ENCODE peak calls at places on chromosomes 11 and 22, in five cellular contexts. A is breast epithelium; W is naive thymus-derived CD4-positive, alpha-beta T cell; C is prostate gland; B is fibroblast of pulmonary artery. H is an unnamed sample.

GRCh38 chr11:35076201-35077100 is 62.5 kb upstream of the CD44 start:
- DNase-seq in W (no peak), C (no peak), B (no peak), A (no peak), H (no peak)

GRCh38 chr22:24181088-24181995 is at the start of gene SUSD2:
- DNase-seq in W (no peak), A (no peak), C (no peak), B (no peak), H (no peak)

GRCh38 chr11:8584096-8584495 is 9.9 kb downstream of the STK33 start:
- DNase-seq in C (no peak), W (no peak), B (no peak), A (no peak), H (no peak)

GRCh38 chr11:93655581-93656255 is 5.8 kb upstream of the CEP295 start:
- DNase-seq in B (no peak), W (no peak), A (no peak), C (peak), H (peak)

GRCh38 chr11:89161949-89162348 is 15.7 kb upstream of the TYR start:
- DNase-seq in B (no peak), W (no peak), A (no peak), C (no peak), H (no peak)

GRCh38 chr11:66905631-66906030 is 48.8 kb downstream of the LRFN4 start:
- DNase-seq in C (no peak), B (no peak), A (no peak), W (no peak), H (no peak)

GRCh38 chr11:19447150-19447566 is 206.4 kb upstream of the E2F8 start:
- DNase-seq in A (no peak), C (no peak), W (no peak), B (peak), H (peak)

GRCh38 chr22:42269407-42270177 is 861 bp downstream of the TCF20 start:
- DNase-seq in C (peak), W (peak), B (peak), A (peak), H (peak)

GRCh38 chr11:119614227-119615002 is 114.6 kb downstream of the NECTIN1 start:
- DNase-seq in C (no peak), W (no peak), A (no peak), B (no peak), H (no peak)

GRCh38 chr11:7220636-7221035 is 31.1 kb upstream of the SYT9 start:
- DNase-seq in C (no peak), A (no peak), B (no peak), W (no peak), H (no peak)

DNA sequence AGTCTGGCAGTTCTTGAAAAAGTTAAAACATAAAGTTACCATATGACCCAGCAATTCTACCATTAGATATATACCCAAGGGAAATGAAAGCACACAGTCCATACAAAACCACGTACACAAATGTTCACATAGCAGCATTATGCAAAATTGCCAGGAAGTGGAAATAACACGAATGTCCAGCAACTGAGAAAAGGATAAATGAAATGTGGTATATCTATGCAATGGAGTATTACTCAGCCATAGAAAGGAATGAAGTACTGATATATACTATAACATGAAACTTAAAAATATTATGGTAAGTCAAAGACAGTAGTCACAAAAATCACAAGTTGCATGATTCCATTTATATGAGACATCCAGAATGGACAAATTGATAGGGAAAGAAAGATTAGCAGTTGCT is 57.9 kb downstream of the C2CD3 start:
- DNase-seq in A (no peak), B (no peak), C (no peak), W (no peak), H (no peak)
- H3K4me3 ChIP-seq in A (no peak), B (no peak), C (no peak), W (no peak), H (no peak)

GRCh38 chr11:1852271-1852877 is 510 bp upstream of the LSP1 start:
- DNase-seq in C (no peak), A (no peak), W (no peak), B (no peak), H (no peak)
- H3K4me3 ChIP-seq in C (no peak), A (no peak), W (peak), B (no peak), H (peak)

GRCh38 chr11:75558939-75559843 is 2.9 kb upstream of the SERPINH1 start:
- DNase-seq in C (no peak), B (peak), A (no peak), W (no peak), H (no peak)
- H3K4me3 ChIP-seq in C (no peak), B (peak), A (no peak), W (no peak), H (no peak)

GRCh38 chr11:113615098-113615497 is 91.0 kb downstream of the TMPRSS5 start:
- DNase-seq in B (no peak), W (no peak), C (no peak), A (no peak), H (no peak)
- H3K4me3 ChIP-seq in B (no peak), W (no peak), C (no peak), A (no peak), H (no peak)

GRCh38 chr11:30568933-30569332 is 17.2 kb downstream of the MPPED2 start:
- DNase-seq in C (no peak), A (no peak), B (no peak), W (no peak), H (no peak)

GRCh38 chr11:30567148-30567547 is 19.0 kb downstream of the MPPED2 start:
- DNase-seq in C (no peak), B (no peak), W (no peak), A (no peak), H (no peak)

GRCh38 chr11:30564994-30565393 is 21.2 kb downstream of the MPPED2 start:
- DNase-seq in W (no peak), B (no peak), C (no peak), A (no peak), H (no peak)

GRCh38 chr11:30567644-30568043 is 18.5 kb downstream of the MPPED2 start:
- DNase-seq in B (no peak), A (no peak), C (no peak), W (no peak), H (no peak)

DNA sequence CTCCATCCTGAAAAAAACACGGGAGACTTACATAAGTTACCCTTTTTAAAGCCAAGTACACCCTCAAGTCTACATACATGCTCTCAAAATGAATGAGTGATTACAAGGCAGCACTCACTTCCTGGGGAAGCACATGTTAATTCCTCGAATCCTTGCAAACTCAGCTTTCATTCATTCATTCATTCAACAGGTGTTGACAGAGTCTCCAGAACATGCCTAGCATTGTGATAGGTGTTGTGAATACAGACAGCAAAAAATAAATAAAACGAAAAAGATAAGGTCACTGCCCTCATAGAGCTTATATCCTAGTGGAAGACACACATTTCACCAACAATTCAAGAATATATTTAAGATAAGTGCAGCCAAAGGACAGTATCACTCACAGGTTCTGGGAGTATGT is 19.7 kb downstream of the MPPED2 start:
- DNase-seq in A (no peak), W (no peak), C (no peak), B (no peak), H (no peak)
- H3K4me3 ChIP-seq in A (no peak), W (no peak), C (no peak), B (no peak), H (no peak)

GRCh38 chr11:117876049-117876340 is 463 bp downstream of the FXYD6 start:
- DNase-seq in A (no peak), C (no peak), B (no peak), W (no peak), H (no peak)
- H3K4me3 ChIP-seq in A (peak), C (peak), B (no peak), W (peak), H (no peak)

GRCh38 chr11:57596266-57596885 is 1.1 kb upstream of the SERPING1 start:
- DNase-seq in W (no peak), C (no peak), B (no peak), A (no peak), H (no peak)

GRCh38 chr11:57599381-57599780 is 1.9 kb downstream of the SERPING1 start:
- DNase-seq in W (no peak), C (no peak), B (peak), A (no peak), H (no peak)

GRCh38 chr11:57597461-57597892 is at the start of gene SERPING1:
- DNase-seq in B (peak), C (peak), W (no peak), A (peak), H (no peak)

GRCh38 chr11:57597971-57598830 is 716 bp downstream of the SERPING1 start:
- DNase-seq in B (peak), A (peak), W (no peak), C (peak), H (no peak)

DNA sequence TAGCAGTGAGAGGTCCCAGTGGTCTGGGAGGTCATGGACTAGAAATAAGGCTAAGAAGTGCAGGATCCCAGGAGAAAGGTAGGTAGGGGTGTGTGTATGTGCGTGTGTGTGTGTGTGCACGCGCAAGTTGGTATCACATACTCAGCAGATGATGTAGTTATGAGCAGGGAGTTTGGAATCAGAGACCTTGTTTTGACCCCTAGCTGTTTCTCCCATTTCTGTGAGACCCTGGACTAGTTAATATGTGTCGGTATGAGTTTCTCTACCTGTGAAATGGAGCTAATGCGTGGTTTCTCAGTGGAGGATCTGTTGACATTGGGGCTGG is 1.3 kb downstream of the SERPING1 start:
- DNase-seq in A (no peak), C (no peak), W (no peak), B (peak), H (no peak)
- H3K4me3 ChIP-seq in A (peak), C (peak), W (no peak), B (peak), H (no peak)

GRCh38 chr11:33698921-33699320 is 1.7 kb downstream of the C11orf91 start:
- DNase-seq in A (no peak), C (no peak), B (no peak), W (no peak), H (no peak)

GRCh38 chr11:33700425-33701271 is at the start of gene C11orf91:
- DNase-seq in W (peak), A (peak), B (peak), C (peak), H (peak)

GRCh38 chr11:33701302-33701701 is 676 bp upstream of the C11orf91 start:
- DNase-seq in C (no peak), B (peak), W (no peak), A (no peak), H (no peak)

GRCh38 chr11:33697997-33698396 is 2.6 kb downstream of the C11orf91 start:
- DNase-seq in C (no peak), W (no peak), B (no peak), A (no peak), H (no peak)

GRCh38 chr11:33699515-33700424 is 856 bp downstream of the C11orf91 start:
- DNase-seq in C (no peak), W (no peak), A (no peak), B (no peak), H (no peak)
- H3K4me3 ChIP-seq in C (peak), W (peak), A (peak), B (peak), H (peak)

GRCh38 chr11:2446590-2447252 is 1.9 kb downstream of the KCNQ1 start:
- DNase-seq in C (no peak), B (no peak), A (no peak), W (no peak), H (no peak)
- H3K4me3 ChIP-seq in C (no peak), B (no peak), A (no peak), W (peak), H (no peak)

GRCh38 chr22:37486224-37486845 is at the start of gene MFNG:
- DNase-seq in C (peak), A (no peak), B (peak), W (peak), H (peak)
- H3K4me3 ChIP-seq in C (peak), A (peak), B (no peak), W (peak), H (peak)